ENCODE peak calls at places on chromosome 12, in six cellular contexts. One of them, this sample, is unnamed. For H3K4me1 and H3K9me3, the result is how much of the 10 kb centered on the place peaks cover.

GRCh38 chr12:121570467-121571283 is 10.1 kb downstream of the KDM2B start:
- DNase-seq in pancreas: no peak
- DNase-seq in Panc1: no peak
- DNase-seq in kidney: no peak
- DNase-seq in left lung: no peak
- DNase-seq in mucosa of descending colon: no peak
- DNase-seq in this sample: no peak

GRCh38 chr12:103470664-103471063 is 25.1 kb downstream of the C12orf42 start:
- DNase-seq in left lung: no peak
- DNase-seq in kidney: no peak
- DNase-seq in pancreas: no peak
- DNase-seq in mucosa of descending colon: no peak
- DNase-seq in Panc1: no peak
- DNase-seq in this sample: no peak

GRCh38 chr12:119578112-119578511 is 15.5 kb upstream of the TMEM233 start:
- DNase-seq in pancreas: no peak
- DNase-seq in Panc1: no peak
- DNase-seq in mucosa of descending colon: no peak
- DNase-seq in kidney: no peak
- DNase-seq in left lung: no peak
- DNase-seq in this sample: no peak

GRCh38 chr12:46214668-46215429 is 54.0 kb downstream of the SLC38A1 start:
- DNase-seq in Panc1: no peak
- DNase-seq in pancreas: no peak
- DNase-seq in mucosa of descending colon: peak
- DNase-seq in kidney: peak
- DNase-seq in left lung: no peak
- DNase-seq in this sample: peak

GRCh38 chr12:71639341-71639760 is 24.3 kb downstream of the ZFC3H1 start:
- DNase-seq in Panc1: no peak
- DNase-seq in pancreas: no peak
- DNase-seq in mucosa of descending colon: no peak
- DNase-seq in left lung: no peak
- DNase-seq in kidney: no peak
- DNase-seq in this sample: no peak

GRCh38 chr12:46904406-46905240 is 78.8 kb upstream of the SLC38A4 start:
- DNase-seq in Panc1: no peak
- DNase-seq in kidney: no peak
- DNase-seq in left lung: no peak
- DNase-seq in mucosa of descending colon: no peak
- DNase-seq in pancreas: no peak
- DNase-seq in this sample: no peak

GRCh38 chr12:49763006-49763591 is 21.7 kb downstream of the TMBIM6 start:
- DNase-seq in kidney: peak
- DNase-seq in Panc1: no peak
- DNase-seq in pancreas: peak
- DNase-seq in mucosa of descending colon: peak
- DNase-seq in left lung: peak
- DNase-seq in this sample: peak

GRCh38 chr12:68609955-68610434 is 704 bp upstream of the RAP1B start:
- DNase-seq in mucosa of descending colon: peak
- DNase-seq in left lung: no peak
- DNase-seq in pancreas: no peak
- DNase-seq in kidney: no peak
- DNase-seq in Panc1: no peak
- DNase-seq in this sample: no peak

GRCh38 chr12:3207858-3208257 is 130.7 kb downstream of the TSPAN9 start:
- DNase-seq in mucosa of descending colon: no peak
- DNase-seq in pancreas: no peak
- DNase-seq in Panc1: no peak
- DNase-seq in left lung: no peak
- DNase-seq in kidney: no peak
- DNase-seq in this sample: no peak

GRCh38 chr12:25648460-25648859 is 95.4 kb upstream of the LMNTD1 start:
- DNase-seq in pancreas: peak
- DNase-seq in mucosa of descending colon: peak
- DNase-seq in Panc1: no peak
- DNase-seq in left lung: no peak
- DNase-seq in kidney: peak
- DNase-seq in this sample: no peak

GRCh38 chr12:55724226-55724939 is 4.2 kb downstream of the RDH5 start:
- DNase-seq in left lung: peak
- DNase-seq in Panc1: no peak
- DNase-seq in pancreas: peak
- DNase-seq in mucosa of descending colon: peak
- DNase-seq in kidney: peak
- DNase-seq in this sample: peak

GRCh38 chr12:1566449-1567135 is 27.8 kb downstream of the FBXL14 start:
- DNase-seq in pancreas: no peak
- DNase-seq in left lung: no peak
- DNase-seq in kidney: no peak
- DNase-seq in Panc1: no peak
- DNase-seq in mucosa of descending colon: no peak
- DNase-seq in this sample: no peak

GRCh38 chr12:94276725-94277124 is 128.3 kb downstream of the PLXNC1 start:
- DNase-seq in Panc1: no peak
- DNase-seq in pancreas: no peak
- DNase-seq in kidney: no peak
- DNase-seq in mucosa of descending colon: no peak
- DNase-seq in left lung: no peak
- DNase-seq in this sample: no peak

GRCh38 chr12:116590561-116590960 is 31.4 kb downstream of the MAP1LC3B2 start:
- DNase-seq in kidney: no peak
- DNase-seq in left lung: no peak
- DNase-seq in Panc1: no peak
- DNase-seq in pancreas: no peak
- DNase-seq in mucosa of descending colon: no peak
- DNase-seq in this sample: no peak

GRCh38 chr12:107912421-107913004 is 138.0 kb downstream of the ASCL4 start:
- DNase-seq in Panc1: no peak
- DNase-seq in pancreas: peak
- DNase-seq in mucosa of descending colon: peak
- DNase-seq in left lung: peak
- DNase-seq in kidney: no peak
- DNase-seq in this sample: no peak

GRCh38 chr12:3600039-3600720 is 109.2 kb downstream of the PRMT8 start:
- DNase-seq in Panc1: no peak
- DNase-seq in pancreas: no peak
- DNase-seq in left lung: no peak
- DNase-seq in kidney: no peak
- DNase-seq in mucosa of descending colon: no peak
- DNase-seq in this sample: no peak

GRCh38 chr12:84814664-84815245 is 97.8 kb downstream of the SLC6A15 start:
- DNase-seq in mucosa of descending colon: no peak
- DNase-seq in pancreas: no peak
- DNase-seq in kidney: no peak
- DNase-seq in left lung: no peak
- DNase-seq in Panc1: no peak
- DNase-seq in this sample: no peak

GRCh38 chr12:12024958-12025682 is 45.6 kb upstream of the BCL2L14 start:
- DNase-seq in kidney: no peak
- DNase-seq in left lung: no peak
- DNase-seq in mucosa of descending colon: peak
- DNase-seq in Panc1: no peak
- DNase-seq in pancreas: no peak
- DNase-seq in this sample: no peak

GRCh38 chr12:8154526-8154925 is 2.3 kb upstream of the ZNF705A start:
- DNase-seq in left lung: no peak
- DNase-seq in pancreas: no peak
- DNase-seq in Panc1: no peak
- DNase-seq in kidney: no peak
- DNase-seq in mucosa of descending colon: no peak
- DNase-seq in this sample: no peak

GRCh38 chr12:92912052-92912451 is 17.0 kb downstream of the EEA1 start:
- DNase-seq in kidney: no peak
- DNase-seq in pancreas: no peak
- DNase-seq in mucosa of descending colon: no peak
- DNase-seq in left lung: no peak
- DNase-seq in Panc1: no peak
- DNase-seq in this sample: no peak

GRCh38 chr12:121238604-121239334 is 28.8 kb downstream of the P2RX4 start:
- DNase-seq in pancreas: no peak
- DNase-seq in mucosa of descending colon: peak
- DNase-seq in Panc1: no peak
- DNase-seq in kidney: no peak
- DNase-seq in left lung: no peak
- DNase-seq in this sample: no peak

GRCh38 chr12:120230326-120230973 is 29.5 kb upstream of the RPLP0 start:
- DNase-seq in kidney: peak
- DNase-seq in Panc1: no peak
- DNase-seq in pancreas: no peak
- DNase-seq in left lung: peak
- DNase-seq in mucosa of descending colon: peak
- DNase-seq in this sample: no peak

GRCh38 chr12:2488131-2488530 is 306.6 kb upstream of the FKBP4 start:
- DNase-seq in pancreas: no peak
- DNase-seq in left lung: no peak
- DNase-seq in mucosa of descending colon: no peak
- DNase-seq in kidney: no peak
- DNase-seq in Panc1: no peak
- DNase-seq in this sample: no peak

GRCh38 chr12:75887979-75888378 is 143.6 kb downstream of the PHLDA1 start:
- DNase-seq in mucosa of descending colon: no peak
- DNase-seq in Panc1: no peak
- DNase-seq in pancreas: no peak
- DNase-seq in left lung: no peak
- DNase-seq in kidney: no peak
- DNase-seq in this sample: no peak

GRCh38 chr12:75888398-75888797 is 143.2 kb downstream of the PHLDA1 start:
- DNase-seq in mucosa of descending colon: no peak
- DNase-seq in kidney: no peak
- DNase-seq in pancreas: no peak
- DNase-seq in left lung: no peak
- DNase-seq in Panc1: no peak
- DNase-seq in this sample: no peak

GRCh38 chr12:75881910-75882309 is 149.7 kb downstream of the PHLDA1 start:
- DNase-seq in Panc1: no peak
- DNase-seq in left lung: no peak
- DNase-seq in kidney: no peak
- DNase-seq in pancreas: no peak
- DNase-seq in mucosa of descending colon: no peak
- DNase-seq in this sample: no peak

GRCh38 chr12:75883241-75883640 is 148.3 kb downstream of the PHLDA1 start:
- DNase-seq in Panc1: no peak
- DNase-seq in left lung: no peak
- DNase-seq in mucosa of descending colon: no peak
- DNase-seq in kidney: no peak
- DNase-seq in pancreas: no peak
- DNase-seq in this sample: no peak

DNA sequence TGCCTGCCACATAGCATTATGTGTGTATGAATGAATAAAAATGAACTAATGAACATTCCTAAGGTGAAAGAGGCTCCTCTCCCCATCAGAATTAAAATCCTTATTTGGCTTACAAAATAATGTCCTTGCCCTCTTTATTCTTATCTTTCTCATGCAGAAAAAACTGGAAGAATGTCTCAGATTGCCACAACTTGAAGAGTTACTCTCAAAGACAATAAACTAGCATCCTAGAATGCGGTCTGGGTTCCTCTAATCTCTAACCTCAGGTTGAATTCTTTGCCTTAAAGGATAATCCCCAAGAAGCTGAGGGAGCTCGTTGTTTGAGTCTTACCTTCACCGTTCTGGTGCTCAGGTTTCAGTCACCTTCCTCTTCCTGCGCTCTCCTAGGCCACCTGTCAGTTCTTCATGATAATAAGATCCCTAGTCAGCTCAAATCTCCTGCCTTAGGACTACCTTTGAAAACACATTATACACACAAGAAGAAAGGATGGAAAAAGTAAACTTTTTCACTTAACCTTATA is 147.1 kb downstream of the PHLDA1 start:
- DNase-seq in mucosa of descending colon: no peak
- DNase-seq in Panc1: no peak
- DNase-seq in pancreas: no peak
- DNase-seq in left lung: no peak
- DNase-seq in kidney: no peak
- DNase-seq in this sample: no peak
- H3K4me1 ChIP-seq in mucosa of descending colon: under half
- H3K4me1 ChIP-seq in Panc1: under half
- H3K4me1 ChIP-seq in pancreas: under half
- H3K4me1 ChIP-seq in left lung: under half
- H3K4me1 ChIP-seq in kidney: under half
- H3K4me1 ChIP-seq in this sample: under half

DNA sequence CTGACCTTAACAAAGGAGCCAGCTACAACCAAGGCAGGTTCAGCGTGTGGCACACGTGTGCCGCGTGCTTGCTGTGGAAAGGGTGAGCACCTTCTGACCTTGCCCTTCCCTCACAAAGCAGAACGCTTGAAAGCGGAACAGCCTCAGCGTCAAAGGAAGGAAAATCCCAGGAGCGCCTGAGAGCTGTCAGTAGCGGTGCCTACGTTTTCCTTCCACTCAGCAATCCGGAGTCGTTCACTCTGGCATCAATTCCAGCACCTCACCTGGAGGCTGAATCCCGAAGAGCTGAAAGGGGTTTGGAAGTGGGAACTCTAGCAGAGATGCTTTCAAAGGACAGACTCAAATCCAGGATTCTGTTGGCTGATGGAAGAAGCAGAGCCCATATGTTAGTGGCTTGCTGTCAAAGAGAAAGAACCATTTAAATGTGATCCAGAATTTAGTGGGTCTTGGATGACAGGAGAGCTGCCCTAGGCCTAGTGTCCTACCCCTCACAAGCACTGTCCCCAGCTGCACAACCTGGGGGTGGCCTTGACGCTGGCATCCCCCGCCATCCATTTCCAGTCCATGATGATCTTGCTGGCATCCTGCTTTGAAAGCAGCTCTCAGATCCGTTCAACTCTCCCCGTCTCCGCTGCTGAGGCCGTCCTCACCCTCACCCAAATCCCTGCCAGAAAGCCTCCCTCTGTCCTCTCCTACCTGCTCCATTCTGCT is 27.0 kb downstream of the CCDC92 start:
- DNase-seq in left lung: no peak
- DNase-seq in kidney: no peak
- DNase-seq in pancreas: no peak
- DNase-seq in Panc1: no peak
- DNase-seq in mucosa of descending colon: no peak
- DNase-seq in this sample: no peak
- H3K9me3 ChIP-seq in left lung: under half
- H3K9me3 ChIP-seq in kidney: under half
- H3K9me3 ChIP-seq in pancreas: under half
- H3K9me3 ChIP-seq in Panc1: under half
- H3K9me3 ChIP-seq in mucosa of descending colon: under half
- H3K9me3 ChIP-seq in this sample: under half

DNA sequence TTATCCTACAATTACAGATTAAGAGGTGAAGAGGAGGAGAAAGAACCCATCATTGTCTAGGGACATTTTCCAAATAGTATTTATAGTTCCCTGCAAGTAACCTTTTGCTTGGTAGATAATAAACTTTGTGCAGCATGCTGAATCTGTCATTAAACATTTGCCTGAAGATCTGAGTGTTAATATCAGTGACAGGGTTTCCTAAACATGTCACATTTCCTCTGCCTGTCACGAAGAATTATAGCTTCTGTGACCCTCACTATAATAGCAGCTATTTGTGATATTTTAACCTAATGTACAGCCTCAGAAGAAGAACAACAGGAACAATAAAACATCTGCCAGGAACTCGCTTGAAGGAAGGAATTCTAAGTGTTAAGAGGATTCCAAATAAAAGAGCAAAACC is 350.3 kb downstream of the GXYLT1 start:
- DNase-seq in left lung: no peak
- DNase-seq in Panc1: no peak
- DNase-seq in mucosa of descending colon: no peak
- DNase-seq in kidney: no peak
- DNase-seq in pancreas: no peak
- DNase-seq in this sample: no peak
- H3K4me3 ChIP-seq in left lung: no peak
- H3K4me3 ChIP-seq in Panc1: no peak
- H3K4me3 ChIP-seq in mucosa of descending colon: no peak
- H3K4me3 ChIP-seq in kidney: no peak
- H3K4me3 ChIP-seq in pancreas: no peak
- H3K4me3 ChIP-seq in this sample: no peak

GRCh38 chr12:13196302-13196921 is at the start of gene EMP1:
- DNase-seq in pancreas: peak
- DNase-seq in mucosa of descending colon: peak
- DNase-seq in Panc1: peak
- DNase-seq in left lung: peak
- DNase-seq in kidney: peak
- DNase-seq in this sample: peak
- H3K4me1 ChIP-seq in pancreas: under half
- H3K4me1 ChIP-seq in mucosa of descending colon: under half
- H3K4me1 ChIP-seq in Panc1: under half
- H3K4me1 ChIP-seq in left lung: half or more
- H3K4me1 ChIP-seq in kidney: under half
- H3K4me1 ChIP-seq in this sample: under half